ENCODE peak calls at places on chromosomes 3 and 15, in nine cellular contexts. One of them, this sample, is unnamed.

GRCh38 chr15:57253082-57253481 is 123.2 kb upstream of the CGNL1 start:
- DNase-seq in activated T-cell treated with anti-CD3 and anti-CD28 coated beads, Interleukin-2, amount 50 U/mL, for 1 hour: no peak
- DNase-seq in GOT3: no peak
- DNase-seq in neural crest cell: no peak
- DNase-seq in HFFc6: no peak
- DNase-seq in activated CD4-positive, alpha-beta T cell treated with anti-CD3 and anti-CD28 coated beads, Interleukin-2, amount 50 U/mL, for 1 hour: no peak
- DNase-seq in GM19239: no peak
- DNase-seq in CD4-positive, CD25-positive, alpha-beta regulatory T cell: no peak
- DNase-seq in RPMI8226: no peak
- DNase-seq in this sample: no peak

GRCh38 chr15:47924381-47924780 is 196.4 kb upstream of the SLC24A5 start:
- DNase-seq in activated T-cell treated with anti-CD3 and anti-CD28 coated beads, Interleukin-2, amount 50 U/mL, for 1 hour: no peak
- DNase-seq in GOT3: no peak
- DNase-seq in neural crest cell: no peak
- DNase-seq in HFFc6: no peak
- DNase-seq in activated CD4-positive, alpha-beta T cell treated with anti-CD3 and anti-CD28 coated beads, Interleukin-2, amount 50 U/mL, for 1 hour: no peak
- DNase-seq in GM19239: no peak
- DNase-seq in CD4-positive, CD25-positive, alpha-beta regulatory T cell: no peak
- DNase-seq in RPMI8226: no peak
- DNase-seq in this sample: no peak

GRCh38 chr3:38843898-38844297 is 27.9 kb upstream of the SCN10A start:
- DNase-seq in activated T-cell treated with anti-CD3 and anti-CD28 coated beads, Interleukin-2, amount 50 U/mL, for 1 hour: no peak
- DNase-seq in GOT3: no peak
- DNase-seq in neural crest cell: no peak
- DNase-seq in HFFc6: peak; percentile 65
- DNase-seq in activated CD4-positive, alpha-beta T cell treated with anti-CD3 and anti-CD28 coated beads, Interleukin-2, amount 50 U/mL, for 1 hour: no peak
- DNase-seq in GM19239: no peak
- DNase-seq in CD4-positive, CD25-positive, alpha-beta regulatory T cell: peak; percentile 47
- DNase-seq in RPMI8226: peak; percentile 45
- DNase-seq in this sample: peak; percentile 10

GRCh38 chr3:22835041-22835440 is 368.1 kb upstream of the UBE2E2 start:
- DNase-seq in activated T-cell treated with anti-CD3 and anti-CD28 coated beads, Interleukin-2, amount 50 U/mL, for 1 hour: no peak
- DNase-seq in GOT3: no peak
- DNase-seq in neural crest cell: no peak
- DNase-seq in HFFc6: no peak
- DNase-seq in activated CD4-positive, alpha-beta T cell treated with anti-CD3 and anti-CD28 coated beads, Interleukin-2, amount 50 U/mL, for 1 hour: no peak
- DNase-seq in GM19239: no peak
- DNase-seq in CD4-positive, CD25-positive, alpha-beta regulatory T cell: no peak
- DNase-seq in RPMI8226: no peak
- DNase-seq in this sample: no peak

GRCh38 chr3:27591811-27592210 is 107.6 kb upstream of the SLC4A7 start:
- DNase-seq in activated T-cell treated with anti-CD3 and anti-CD28 coated beads, Interleukin-2, amount 50 U/mL, for 1 hour: no peak
- DNase-seq in GOT3: no peak
- DNase-seq in neural crest cell: no peak
- DNase-seq in HFFc6: no peak
- DNase-seq in activated CD4-positive, alpha-beta T cell treated with anti-CD3 and anti-CD28 coated beads, Interleukin-2, amount 50 U/mL, for 1 hour: no peak
- DNase-seq in GM19239: no peak
- DNase-seq in CD4-positive, CD25-positive, alpha-beta regulatory T cell: peak; percentile 63
- DNase-seq in RPMI8226: no peak
- DNase-seq in this sample: no peak

GRCh38 chr15:68439506-68439905 is 7.5 kb upstream of the ITGA11 start:
- DNase-seq in activated T-cell treated with anti-CD3 and anti-CD28 coated beads, Interleukin-2, amount 50 U/mL, for 1 hour: no peak
- DNase-seq in GOT3: no peak
- DNase-seq in neural crest cell: peak; percentile 0
- DNase-seq in HFFc6: no peak
- DNase-seq in activated CD4-positive, alpha-beta T cell treated with anti-CD3 and anti-CD28 coated beads, Interleukin-2, amount 50 U/mL, for 1 hour: no peak
- DNase-seq in GM19239: no peak
- DNase-seq in CD4-positive, CD25-positive, alpha-beta regulatory T cell: no peak
- DNase-seq in RPMI8226: no peak
- DNase-seq in this sample: no peak

GRCh38 chr3:103126111-103126510 is 691.3 kb downstream of the ZPLD1 start:
- DNase-seq in activated T-cell treated with anti-CD3 and anti-CD28 coated beads, Interleukin-2, amount 50 U/mL, for 1 hour: no peak
- DNase-seq in GOT3: no peak
- DNase-seq in neural crest cell: no peak
- DNase-seq in HFFc6: no peak
- DNase-seq in activated CD4-positive, alpha-beta T cell treated with anti-CD3 and anti-CD28 coated beads, Interleukin-2, amount 50 U/mL, for 1 hour: no peak
- DNase-seq in GM19239: no peak
- DNase-seq in CD4-positive, CD25-positive, alpha-beta regulatory T cell: no peak
- DNase-seq in RPMI8226: no peak
- DNase-seq in this sample: no peak

GRCh38 chr15:76340198-76340801 is 3.7 kb downstream of the ISL2 start:
- DNase-seq in activated T-cell treated with anti-CD3 and anti-CD28 coated beads, Interleukin-2, amount 50 U/mL, for 1 hour: peak; percentile 55
- DNase-seq in GOT3: no peak
- DNase-seq in neural crest cell: peak; percentile 49
- DNase-seq in HFFc6: peak; percentile 13
- DNase-seq in activated CD4-positive, alpha-beta T cell treated with anti-CD3 and anti-CD28 coated beads, Interleukin-2, amount 50 U/mL, for 1 hour: no peak
- DNase-seq in GM19239: peak; percentile 65
- DNase-seq in CD4-positive, CD25-positive, alpha-beta regulatory T cell: peak; percentile 62
- DNase-seq in RPMI8226: no peak
- DNase-seq in this sample: no peak

GRCh38 chr3:14740983-14741382 is 66.0 kb downstream of the C3orf20 start:
- DNase-seq in activated T-cell treated with anti-CD3 and anti-CD28 coated beads, Interleukin-2, amount 50 U/mL, for 1 hour: no peak
- DNase-seq in GOT3: no peak
- DNase-seq in neural crest cell: no peak
- DNase-seq in HFFc6: no peak
- DNase-seq in activated CD4-positive, alpha-beta T cell treated with anti-CD3 and anti-CD28 coated beads, Interleukin-2, amount 50 U/mL, for 1 hour: no peak
- DNase-seq in GM19239: no peak
- DNase-seq in CD4-positive, CD25-positive, alpha-beta regulatory T cell: no peak
- DNase-seq in RPMI8226: peak; percentile 30
- DNase-seq in this sample: no peak

GRCh38 chr3:169660709-169661566 is 2.6 kb downstream of the MECOM start:
- DNase-seq in activated T-cell treated with anti-CD3 and anti-CD28 coated beads, Interleukin-2, amount 50 U/mL, for 1 hour: no peak
- DNase-seq in GOT3: no peak
- DNase-seq in neural crest cell: no peak
- DNase-seq in HFFc6: no peak
- DNase-seq in activated CD4-positive, alpha-beta T cell treated with anti-CD3 and anti-CD28 coated beads, Interleukin-2, amount 50 U/mL, for 1 hour: no peak
- DNase-seq in GM19239: no peak
- DNase-seq in CD4-positive, CD25-positive, alpha-beta regulatory T cell: peak; percentile 40
- DNase-seq in RPMI8226: peak; percentile 47
- DNase-seq in this sample: no peak

GRCh38 chr15:40762919-40763800 is 708 bp upstream of the GCHFR start:
- DNase-seq in activated T-cell treated with anti-CD3 and anti-CD28 coated beads, Interleukin-2, amount 50 U/mL, for 1 hour: peak; percentile 48
- DNase-seq in GOT3: no peak
- DNase-seq in neural crest cell: no peak
- DNase-seq in HFFc6: no peak
- DNase-seq in activated CD4-positive, alpha-beta T cell treated with anti-CD3 and anti-CD28 coated beads, Interleukin-2, amount 50 U/mL, for 1 hour: peak; percentile 36
- DNase-seq in GM19239: no peak
- DNase-seq in CD4-positive, CD25-positive, alpha-beta regulatory T cell: peak; percentile 33
- DNase-seq in RPMI8226: peak; percentile 73
- DNase-seq in this sample: no peak

GRCh38 chr3:134752761-134753461 is 42.1 kb upstream of the EPHB1 start:
- DNase-seq in activated T-cell treated with anti-CD3 and anti-CD28 coated beads, Interleukin-2, amount 50 U/mL, for 1 hour: no peak
- DNase-seq in GOT3: no peak
- DNase-seq in neural crest cell: no peak
- DNase-seq in HFFc6: no peak
- DNase-seq in activated CD4-positive, alpha-beta T cell treated with anti-CD3 and anti-CD28 coated beads, Interleukin-2, amount 50 U/mL, for 1 hour: no peak
- DNase-seq in GM19239: no peak
- DNase-seq in CD4-positive, CD25-positive, alpha-beta regulatory T cell: no peak
- DNase-seq in RPMI8226: no peak
- DNase-seq in this sample: no peak

GRCh38 chr3:152159328-152159727 is 109.4 kb upstream of the MBNL1 start:
- DNase-seq in activated T-cell treated with anti-CD3 and anti-CD28 coated beads, Interleukin-2, amount 50 U/mL, for 1 hour: no peak
- DNase-seq in GOT3: no peak
- DNase-seq in neural crest cell: no peak
- DNase-seq in HFFc6: peak; percentile 78
- DNase-seq in activated CD4-positive, alpha-beta T cell treated with anti-CD3 and anti-CD28 coated beads, Interleukin-2, amount 50 U/mL, for 1 hour: no peak
- DNase-seq in GM19239: no peak
- DNase-seq in CD4-positive, CD25-positive, alpha-beta regulatory T cell: no peak
- DNase-seq in RPMI8226: no peak
- DNase-seq in this sample: no peak

GRCh38 chr3:171231361-171231760 is 204.8 kb upstream of the SLC2A2 start:
- DNase-seq in activated T-cell treated with anti-CD3 and anti-CD28 coated beads, Interleukin-2, amount 50 U/mL, for 1 hour: no peak
- DNase-seq in GOT3: no peak
- DNase-seq in neural crest cell: no peak
- DNase-seq in HFFc6: no peak
- DNase-seq in activated CD4-positive, alpha-beta T cell treated with anti-CD3 and anti-CD28 coated beads, Interleukin-2, amount 50 U/mL, for 1 hour: no peak
- DNase-seq in GM19239: no peak
- DNase-seq in CD4-positive, CD25-positive, alpha-beta regulatory T cell: no peak
- DNase-seq in RPMI8226: no peak
- DNase-seq in this sample: no peak

GRCh38 chr3:182139627-182140357 is 428.1 kb downstream of the SOX2 start:
- DNase-seq in activated T-cell treated with anti-CD3 and anti-CD28 coated beads, Interleukin-2, amount 50 U/mL, for 1 hour: no peak
- DNase-seq in GOT3: no peak
- DNase-seq in neural crest cell: no peak
- DNase-seq in HFFc6: no peak
- DNase-seq in activated CD4-positive, alpha-beta T cell treated with anti-CD3 and anti-CD28 coated beads, Interleukin-2, amount 50 U/mL, for 1 hour: no peak
- DNase-seq in GM19239: no peak
- DNase-seq in CD4-positive, CD25-positive, alpha-beta regulatory T cell: no peak
- DNase-seq in RPMI8226: no peak
- DNase-seq in this sample: no peak

GRCh38 chr3:108388136-108389132 is 92.1 kb downstream of the HHLA2 start:
- DNase-seq in activated T-cell treated with anti-CD3 and anti-CD28 coated beads, Interleukin-2, amount 50 U/mL, for 1 hour: no peak
- DNase-seq in GOT3: no peak
- DNase-seq in neural crest cell: no peak
- DNase-seq in HFFc6: no peak
- DNase-seq in activated CD4-positive, alpha-beta T cell treated with anti-CD3 and anti-CD28 coated beads, Interleukin-2, amount 50 U/mL, for 1 hour: no peak
- DNase-seq in GM19239: no peak
- DNase-seq in CD4-positive, CD25-positive, alpha-beta regulatory T cell: no peak
- DNase-seq in RPMI8226: peak; percentile 57
- DNase-seq in this sample: no peak

GRCh38 chr3:25782938-25783660 is at the start of gene NGLY1:
- DNase-seq in activated T-cell treated with anti-CD3 and anti-CD28 coated beads, Interleukin-2, amount 50 U/mL, for 1 hour: peak; percentile 87
- DNase-seq in GOT3: peak; percentile 47
- DNase-seq in neural crest cell: peak; percentile 73
- DNase-seq in HFFc6: peak; percentile 73
- DNase-seq in activated CD4-positive, alpha-beta T cell treated with anti-CD3 and anti-CD28 coated beads, Interleukin-2, amount 50 U/mL, for 1 hour: peak; percentile 80
- DNase-seq in GM19239: peak; percentile 61
- DNase-seq in CD4-positive, CD25-positive, alpha-beta regulatory T cell: peak; percentile 91
- DNase-seq in RPMI8226: peak; percentile 90
- DNase-seq in this sample: peak; percentile 91

GRCh38 chr3:153961498-153961897 is 159.7 kb upstream of the ARHGEF26 start:
- DNase-seq in activated T-cell treated with anti-CD3 and anti-CD28 coated beads, Interleukin-2, amount 50 U/mL, for 1 hour: no peak
- DNase-seq in GOT3: no peak
- DNase-seq in neural crest cell: no peak
- DNase-seq in HFFc6: no peak
- DNase-seq in activated CD4-positive, alpha-beta T cell treated with anti-CD3 and anti-CD28 coated beads, Interleukin-2, amount 50 U/mL, for 1 hour: no peak
- DNase-seq in GM19239: no peak
- DNase-seq in CD4-positive, CD25-positive, alpha-beta regulatory T cell: no peak
- DNase-seq in RPMI8226: no peak
- DNase-seq in this sample: no peak

GRCh38 chr3:35383719-35384555 is 255.4 kb upstream of the ARPP21 start:
- DNase-seq in activated T-cell treated with anti-CD3 and anti-CD28 coated beads, Interleukin-2, amount 50 U/mL, for 1 hour: no peak
- DNase-seq in GOT3: no peak
- DNase-seq in neural crest cell: no peak
- DNase-seq in HFFc6: no peak
- DNase-seq in activated CD4-positive, alpha-beta T cell treated with anti-CD3 and anti-CD28 coated beads, Interleukin-2, amount 50 U/mL, for 1 hour: no peak
- DNase-seq in GM19239: no peak
- DNase-seq in CD4-positive, CD25-positive, alpha-beta regulatory T cell: no peak
- DNase-seq in RPMI8226: no peak
- DNase-seq in this sample: no peak

GRCh38 chr3:99248913-99249312 is 347.4 kb upstream of the DCBLD2 start:
- DNase-seq in activated T-cell treated with anti-CD3 and anti-CD28 coated beads, Interleukin-2, amount 50 U/mL, for 1 hour: no peak
- DNase-seq in GOT3: no peak
- DNase-seq in neural crest cell: no peak
- DNase-seq in HFFc6: no peak
- DNase-seq in activated CD4-positive, alpha-beta T cell treated with anti-CD3 and anti-CD28 coated beads, Interleukin-2, amount 50 U/mL, for 1 hour: no peak
- DNase-seq in GM19239: no peak
- DNase-seq in CD4-positive, CD25-positive, alpha-beta regulatory T cell: no peak
- DNase-seq in RPMI8226: no peak
- DNase-seq in this sample: no peak

GRCh38 chr3:15102833-15103232 is 3.9 kb upstream of the RBSN start:
- DNase-seq in activated T-cell treated with anti-CD3 and anti-CD28 coated beads, Interleukin-2, amount 50 U/mL, for 1 hour: no peak
- DNase-seq in GOT3: no peak
- DNase-seq in neural crest cell: no peak
- DNase-seq in HFFc6: peak; percentile 15
- DNase-seq in activated CD4-positive, alpha-beta T cell treated with anti-CD3 and anti-CD28 coated beads, Interleukin-2, amount 50 U/mL, for 1 hour: no peak
- DNase-seq in GM19239: no peak
- DNase-seq in CD4-positive, CD25-positive, alpha-beta regulatory T cell: no peak
- DNase-seq in RPMI8226: no peak
- DNase-seq in this sample: no peak

GRCh38 chr3:107128942-107129341 is 248.3 kb upstream of the CCDC54 start:
- DNase-seq in activated T-cell treated with anti-CD3 and anti-CD28 coated beads, Interleukin-2, amount 50 U/mL, for 1 hour: no peak
- DNase-seq in GOT3: no peak
- DNase-seq in neural crest cell: no peak
- DNase-seq in HFFc6: no peak
- DNase-seq in activated CD4-positive, alpha-beta T cell treated with anti-CD3 and anti-CD28 coated beads, Interleukin-2, amount 50 U/mL, for 1 hour: no peak
- DNase-seq in GM19239: no peak
- DNase-seq in CD4-positive, CD25-positive, alpha-beta regulatory T cell: no peak
- DNase-seq in RPMI8226: peak; percentile 58
- DNase-seq in this sample: no peak

GRCh38 chr3:189099031-189099471 is 72.7 kb upstream of the TPRG1 start:
- DNase-seq in activated T-cell treated with anti-CD3 and anti-CD28 coated beads, Interleukin-2, amount 50 U/mL, for 1 hour: no peak
- DNase-seq in GOT3: no peak
- DNase-seq in neural crest cell: no peak
- DNase-seq in HFFc6: no peak
- DNase-seq in activated CD4-positive, alpha-beta T cell treated with anti-CD3 and anti-CD28 coated beads, Interleukin-2, amount 50 U/mL, for 1 hour: no peak
- DNase-seq in GM19239: no peak
- DNase-seq in CD4-positive, CD25-positive, alpha-beta regulatory T cell: no peak
- DNase-seq in RPMI8226: no peak
- DNase-seq in this sample: no peak

GRCh38 chr3:58521917-58522680 is 14.9 kb downstream of the ACOX2 start:
- DNase-seq in activated T-cell treated with anti-CD3 and anti-CD28 coated beads, Interleukin-2, amount 50 U/mL, for 1 hour: no peak
- DNase-seq in GOT3: no peak
- DNase-seq in neural crest cell: no peak
- DNase-seq in HFFc6: no peak
- DNase-seq in activated CD4-positive, alpha-beta T cell treated with anti-CD3 and anti-CD28 coated beads, Interleukin-2, amount 50 U/mL, for 1 hour: no peak
- DNase-seq in GM19239: no peak
- DNase-seq in CD4-positive, CD25-positive, alpha-beta regulatory T cell: no peak
- DNase-seq in RPMI8226: no peak
- DNase-seq in this sample: no peak

GRCh38 chr3:49166752-49167556 is 823 bp upstream of the CCDC71 start:
- DNase-seq in activated T-cell treated with anti-CD3 and anti-CD28 coated beads, Interleukin-2, amount 50 U/mL, for 1 hour: no peak
- DNase-seq in GOT3: no peak
- DNase-seq in neural crest cell: no peak
- DNase-seq in HFFc6: no peak
- DNase-seq in activated CD4-positive, alpha-beta T cell treated with anti-CD3 and anti-CD28 coated beads, Interleukin-2, amount 50 U/mL, for 1 hour: no peak
- DNase-seq in GM19239: no peak
- DNase-seq in CD4-positive, CD25-positive, alpha-beta regulatory T cell: no peak
- DNase-seq in RPMI8226: no peak
- DNase-seq in this sample: no peak

GRCh38 chr3:6062226-6063187 is 798.4 kb upstream of the GRM7 start:
- DNase-seq in activated T-cell treated with anti-CD3 and anti-CD28 coated beads, Interleukin-2, amount 50 U/mL, for 1 hour: no peak
- DNase-seq in GOT3: no peak
- DNase-seq in neural crest cell: no peak
- DNase-seq in HFFc6: no peak
- DNase-seq in activated CD4-positive, alpha-beta T cell treated with anti-CD3 and anti-CD28 coated beads, Interleukin-2, amount 50 U/mL, for 1 hour: no peak
- DNase-seq in GM19239: no peak
- DNase-seq in CD4-positive, CD25-positive, alpha-beta regulatory T cell: no peak
- DNase-seq in RPMI8226: no peak
- DNase-seq in this sample: no peak